ENCODE peak calls at places on chromosome 13, in five cellular contexts. Z is stimulated activated naive CD8-positive, alpha-beta T cell treated with anti-CD3 and anti-CD28 coated beads, Interleukin-15, Interleukin-2, amounts not matched to agents 100 U/mL and 50 U/mL, for 24 hours; P is stimulated activated CD4-positive, alpha-beta T cell treated with anti-CD3 and anti-CD28 coated beads, Interleukin-4, amount 100 ng/mL, for 48 hours; Y is mesenchymal stem cell; F is activated T-cell treated with anti-CD3 and anti-CD28 coated beads, Interleukin-2, amount 50 U/mL, for 72 hours. H is an unnamed sample.

GRCh38 chr13:57716295-57716694 is 84.8 kb downstream of the PCDH17 start:
- DNase-seq in Z (no peak), F (no peak), P (no peak), Y (no peak), H (no peak)

GRCh38 chr13:29454931-29455481 is 140.5 kb downstream of the SLC7A1 start:
- DNase-seq in Z (no peak), F (peak), P (no peak), Y (peak), H (peak)

GRCh38 chr13:49367640-49368431 is 76.0 kb downstream of the CAB39L start:
- DNase-seq in Y (no peak), P (no peak), F (no peak), Z (no peak), H (no peak)

GRCh38 chr13:44627441-44627840 is 51.3 kb upstream of the TSC22D1 start:
- DNase-seq in Y (no peak), F (no peak), P (no peak), Z (no peak), H (no peak)

GRCh38 chr13:30422056-30422914 is at the start of gene UBE2L5:
- DNase-seq in F (peak), P (peak), Z (peak), Y (peak), H (peak)

GRCh38 chr13:46575321-46575721 is 22.4 kb downstream of the LRCH1 start:
- DNase-seq in P (no peak), Y (peak), F (peak), Z (no peak), H (peak)

GRCh38 chr13:87089391-87089790 is 581.8 kb upstream of the SLITRK5 start:
- DNase-seq in Y (peak), Z (no peak), P (no peak), F (no peak), H (no peak)

GRCh38 chr13:79710376-79710775 is 229.4 kb downstream of the NDFIP2 start:
- DNase-seq in P (no peak), Z (no peak), F (no peak), Y (peak), H (no peak)

GRCh38 chr13:84645196-84646071 is 763.2 kb upstream of the SLITRK1 start:
- DNase-seq in P (no peak), Z (no peak), F (no peak), Y (peak), H (no peak)

GRCh38 chr13:44648392-44649117 is 72.4 kb upstream of the TSC22D1 start:
- DNase-seq in F (peak), Y (no peak), Z (no peak), P (no peak), H (peak)

GRCh38 chr13:66048888-66049287 is 1181.2 kb downstream of the PCDH9 start:
- DNase-seq in Z (no peak), Y (no peak), P (no peak), F (no peak), H (no peak)

GRCh38 chr13:30731658-30732390 is 3.5 kb upstream of the ALOX5AP start:
- DNase-seq in Y (no peak), F (no peak), P (no peak), Z (no peak), H (no peak)

GRCh38 chr13:50845211-50845610 is 1.7 kb upstream of the DLEU7 start:
- DNase-seq in Y (no peak), F (no peak), P (no peak), Z (no peak), H (no peak)

GRCh38 chr13:111116830-111117229 is 1.7 kb downstream of the ARHGEF7 start:
- DNase-seq in P (no peak), Z (no peak), F (no peak), Y (no peak), H (no peak)

GRCh38 chr13:112131081-112131739 is 64.3 kb downstream of the SOX1 start:
- DNase-seq in Z (no peak), Y (no peak), P (no peak), F (no peak), H (no peak)

GRCh38 chr13:97329331-97329730 is 104.6 kb upstream of the RAP2A start:
- DNase-seq in Y (no peak), Z (no peak), P (no peak), F (no peak), H (no peak)

GRCh38 chr13:31394491-31394890 is 194.7 kb downstream of the B3GLCT start:
- DNase-seq in F (no peak), P (no peak), Y (no peak), Z (no peak), H (no peak)

GRCh38 chr13:35621989-35622388 is 145.5 kb upstream of the MAB21L1 start:
- DNase-seq in Z (no peak), P (no peak), F (no peak), Y (peak), H (no peak)

GRCh38 chr13:112053167-112053743 is 13.7 kb upstream of the SOX1 start:
- DNase-seq in F (no peak), Z (no peak), P (no peak), Y (no peak), H (no peak)

GRCh38 chr13:78603240-78603947 is at the start of gene POU4F1:
- DNase-seq in Z (peak), F (peak), P (peak), Y (no peak), H (peak)

GRCh38 chr13:109381546-109382180 is 404.7 kb downstream of the IRS2 start:
- DNase-seq in Z (no peak), P (no peak), F (no peak), Y (peak), H (no peak)

GRCh38 chr13:78576266-78576665 is 27.1 kb downstream of the POU4F1 start:
- DNase-seq in F (no peak), Z (no peak), Y (no peak), P (no peak), H (no peak)

GRCh38 chr13:98880673-98881072 is 97.2 kb downstream of the DOCK9 start:
- DNase-seq in Y (no peak), Z (no peak), P (no peak), F (no peak), H (no peak)

GRCh38 chr13:107138468-107138867 is 570.5 kb upstream of the ARGLU1 start:
- DNase-seq in F (no peak), Y (no peak), Z (no peak), P (no peak), H (no peak)

GRCh38 chr13:101567841-101568240 is 115.4 kb downstream of the ITGBL1 start:
- DNase-seq in Y (no peak), P (no peak), F (no peak), Z (no peak), H (no peak)

GRCh38 chr13:27274631-27275030 is 4.0 kb downstream of the RASL11A start:
- DNase-seq in Z (no peak), Y (no peak), F (no peak), P (no peak), H (no peak)

GRCh38 chr13:113437408-113438010 is 15.8 kb downstream of the ADPRHL1 start:
- DNase-seq in Y (peak), P (no peak), Z (no peak), F (no peak), H (no peak)

GRCh38 chr13:27627377-27627776 is 5.7 kb downstream of the POLR1D start:
- DNase-seq in Z (no peak), Y (no peak), F (no peak), P (no peak), H (no peak)

GRCh38 chr13:27375686-27376326 is 48.6 kb upstream of the GTF3A start:
- DNase-seq in P (peak), Y (peak), F (peak), Z (peak), H (peak)

GRCh38 chr13:48156466-48156865 is 61.6 kb upstream of the MED4 start:
- DNase-seq in F (peak), Z (peak), P (peak), Y (no peak), H (no peak)

GRCh38 chr13:53920916-53921315 is 892.3 kb downstream of the OLFM4 start:
- DNase-seq in F (no peak), Y (no peak), Z (no peak), P (no peak), H (no peak)

GRCh38 chr13:99559560-99559959 is 58.3 kb downstream of the TM9SF2 start:
- DNase-seq in Y (no peak), F (no peak), Z (no peak), P (no peak), H (no peak)

GRCh38 chr13:53068841-53069520 is 40.4 kb downstream of the OLFM4 start:
- DNase-seq in F (no peak), Z (no peak), P (no peak), Y (no peak), H (no peak)

GRCh38 chr13:101406787-101407186 is 9.5 kb downstream of the NALCN start:
- DNase-seq in Y (no peak), P (no peak), Z (no peak), F (no peak), H (no peak)

GRCh38 chr13:24244802-24245201 is 64.6 kb upstream of the C1QTNF9 start:
- DNase-seq in F (no peak), Z (no peak), P (no peak), Y (no peak), H (no peak)

GRCh38 chr13:112776971-112777370 is 87.1 kb downstream of the ATP11A start:
- DNase-seq in P (no peak), Z (no peak), F (no peak), Y (no peak), H (no peak)

GRCh38 chr13:77696863-77697207 is 652 bp upstream of the SLAIN1 start:
- DNase-seq in Z (no peak), F (peak), Y (no peak), P (no peak), H (no peak)